ENCODE peak calls at places on chromosomes 5 and 9, in six cellular contexts. L is amniotic epithelial cell, Y is NCI-H524, J is sigmoid colon, B is GM12865, R is EL. V is an unnamed sample.

GRCh38 chr5:142009886-142010285 is 2.9 kb downstream of the GNPDA1 start:
- DNase-seq in L (no peak), Y (no peak), J (no peak), B (no peak), R (no peak), V (no peak)

GRCh38 chr9:70641631-70642030 is 227.2 kb upstream of the KLF9 start:
- DNase-seq in L (no peak), Y (no peak), J (no peak), B (no peak), R (no peak), V (peak)

GRCh38 chr9:87007711-87008360 is 60.5 kb upstream of the GAS1 start:
- DNase-seq in L (no peak), Y (no peak), J (no peak), B (no peak), R (no peak), V (no peak)

GRCh38 chr5:32170303-32171170 is 3.6 kb downstream of the GOLPH3 start:
- DNase-seq in L (peak), Y (peak), J (no peak), B (no peak), R (peak), V (no peak)

GRCh38 chr9:70947519-70947918 is 173.9 kb downstream of the TRPM3 start:
- DNase-seq in L (no peak), Y (no peak), J (no peak), B (no peak), R (no peak), V (no peak)

GRCh38 chr9:107373809-107374208 is 90.7 kb downstream of the RAD23B start:
- DNase-seq in L (peak), Y (no peak), J (no peak), B (no peak), R (no peak), V (no peak)

GRCh38 chr9:6827370-6827949 is 69.7 kb downstream of the KDM4C start:
- DNase-seq in L (peak), Y (peak), J (no peak), B (peak), R (peak), V (peak)

GRCh38 chr5:20307391-20307790 is 319.4 kb upstream of the CDH18 start:
- DNase-seq in L (no peak), Y (no peak), J (no peak), B (no peak), R (no peak), V (peak)

GRCh38 chr5:160092960-160093701 is 26.1 kb downstream of the PWWP2A start:
- DNase-seq in L (no peak), Y (no peak), J (no peak), B (peak), R (no peak), V (no peak)

GRCh38 chr5:118554991-118555390 is 433.4 kb downstream of the DTWD2 start:
- DNase-seq in L (no peak), Y (no peak), J (no peak), B (no peak), R (no peak), V (no peak)

GRCh38 chr5:53643445-53643844 is 83.0 kb downstream of the NDUFS4 start:
- DNase-seq in L (no peak), Y (no peak), J (no peak), B (no peak), R (no peak), V (peak)

GRCh38 chr9:121156263-121156731 is 45.4 kb downstream of the RAB14 start:
- DNase-seq in L (peak), Y (no peak), J (no peak), B (peak), R (peak), V (no peak)